ENCODE peak calls at places on chromosomes 16 and 17, in nine cellular contexts. One of them, this sample, is unnamed.

GRCh38 chr16:23072084-23072599 is 77.1 kb downstream of the USP31 start:
- DNase-seq in GM10248: no peak
- DNase-seq in glutamatergic neuron: no peak
- DNase-seq in astrocyte of the spinal cord: peak
- DNase-seq in thoracic aorta: peak
- DNase-seq in D721Med: no peak
- DNase-seq in breast epithelium: peak
- DNase-seq in AG04450: peak
- DNase-seq in AG09319: no peak
- DNase-seq in this sample: peak

GRCh38 chr16:83651871-83652270 is 155.9 kb upstream of the HSBP1 start:
- DNase-seq in GM10248: no peak
- DNase-seq in glutamatergic neuron: no peak
- DNase-seq in astrocyte of the spinal cord: no peak
- DNase-seq in thoracic aorta: no peak
- DNase-seq in D721Med: no peak
- DNase-seq in breast epithelium: no peak
- DNase-seq in AG04450: no peak
- DNase-seq in AG09319: no peak
- DNase-seq in this sample: no peak

GRCh38 chr16:15907863-15908478 is 19.6 kb upstream of the CEP20 start:
- DNase-seq in GM10248: peak
- DNase-seq in glutamatergic neuron: no peak
- DNase-seq in astrocyte of the spinal cord: peak
- DNase-seq in thoracic aorta: no peak
- DNase-seq in D721Med: no peak
- DNase-seq in breast epithelium: no peak
- DNase-seq in AG04450: no peak
- DNase-seq in AG09319: no peak
- DNase-seq in this sample: peak

GRCh38 chr16:48441106-48441505 is 55.9 kb upstream of the SIAH1 start:
- DNase-seq in GM10248: no peak
- DNase-seq in glutamatergic neuron: no peak
- DNase-seq in astrocyte of the spinal cord: no peak
- DNase-seq in thoracic aorta: no peak
- DNase-seq in D721Med: no peak
- DNase-seq in breast epithelium: no peak
- DNase-seq in AG04450: no peak
- DNase-seq in AG09319: no peak
- DNase-seq in this sample: no peak

GRCh38 chr17:40953876-40954275 is 12.9 kb downstream of the KRT39 start:
- DNase-seq in GM10248: no peak
- DNase-seq in glutamatergic neuron: no peak
- DNase-seq in astrocyte of the spinal cord: peak
- DNase-seq in thoracic aorta: no peak
- DNase-seq in D721Med: no peak
- DNase-seq in breast epithelium: peak
- DNase-seq in AG04450: peak
- DNase-seq in AG09319: peak
- DNase-seq in this sample: peak

GRCh38 chr16:69327585-69328310 is 2.6 kb downstream of the PDF start:
- DNase-seq in GM10248: no peak
- DNase-seq in glutamatergic neuron: no peak
- DNase-seq in astrocyte of the spinal cord: no peak
- DNase-seq in thoracic aorta: no peak
- DNase-seq in D721Med: no peak
- DNase-seq in breast epithelium: no peak
- DNase-seq in AG04450: no peak
- DNase-seq in AG09319: no peak
- DNase-seq in this sample: no peak

GRCh38 chr16:67052399-67052798 is 23.4 kb downstream of the CBFB start:
- DNase-seq in GM10248: no peak
- DNase-seq in glutamatergic neuron: no peak
- DNase-seq in astrocyte of the spinal cord: no peak
- DNase-seq in thoracic aorta: no peak
- DNase-seq in D721Med: no peak
- DNase-seq in breast epithelium: no peak
- DNase-seq in AG04450: no peak
- DNase-seq in AG09319: no peak
- DNase-seq in this sample: no peak

GRCh38 chr16:89422905-89423630 is 67.3 kb downstream of the ANKRD11 start:
- DNase-seq in GM10248: peak
- DNase-seq in glutamatergic neuron: no peak
- DNase-seq in astrocyte of the spinal cord: peak
- DNase-seq in thoracic aorta: no peak
- DNase-seq in D721Med: no peak
- DNase-seq in breast epithelium: no peak
- DNase-seq in AG04450: no peak
- DNase-seq in AG09319: no peak
- DNase-seq in this sample: peak

GRCh38 chr17:65078441-65079160 is 22.1 kb upstream of the GNA13 start:
- DNase-seq in GM10248: no peak
- DNase-seq in glutamatergic neuron: no peak
- DNase-seq in astrocyte of the spinal cord: peak
- DNase-seq in thoracic aorta: no peak
- DNase-seq in D721Med: no peak
- DNase-seq in breast epithelium: no peak
- DNase-seq in AG04450: no peak
- DNase-seq in AG09319: no peak
- DNase-seq in this sample: peak

GRCh38 chr17:30436729-30437128 is 40.5 kb upstream of the GOSR1 start:
- DNase-seq in GM10248: no peak
- DNase-seq in glutamatergic neuron: no peak
- DNase-seq in astrocyte of the spinal cord: no peak
- DNase-seq in thoracic aorta: no peak
- DNase-seq in D721Med: no peak
- DNase-seq in breast epithelium: no peak
- DNase-seq in AG04450: no peak
- DNase-seq in AG09319: no peak
- DNase-seq in this sample: no peak

GRCh38 chr17:77962349-77962748 is 3.8 kb downstream of the TNRC6C start:
- DNase-seq in GM10248: no peak
- DNase-seq in glutamatergic neuron: no peak
- DNase-seq in astrocyte of the spinal cord: no peak
- DNase-seq in thoracic aorta: no peak
- DNase-seq in D721Med: no peak
- DNase-seq in breast epithelium: no peak
- DNase-seq in AG04450: no peak
- DNase-seq in AG09319: no peak
- DNase-seq in this sample: no peak

GRCh38 chr16:71467810-71468209 is 5.8 kb upstream of the ZNF23 start:
- DNase-seq in GM10248: peak
- DNase-seq in glutamatergic neuron: no peak
- DNase-seq in astrocyte of the spinal cord: peak
- DNase-seq in thoracic aorta: no peak
- DNase-seq in D721Med: no peak
- DNase-seq in breast epithelium: no peak
- DNase-seq in AG04450: no peak
- DNase-seq in AG09319: no peak
- DNase-seq in this sample: no peak

GRCh38 chr17:71379512-71379911 is 741.3 kb upstream of the SOX9 start:
- DNase-seq in GM10248: no peak
- DNase-seq in glutamatergic neuron: no peak
- DNase-seq in astrocyte of the spinal cord: no peak
- DNase-seq in thoracic aorta: no peak
- DNase-seq in D721Med: no peak
- DNase-seq in breast epithelium: no peak
- DNase-seq in AG04450: no peak
- DNase-seq in AG09319: no peak
- DNase-seq in this sample: no peak

GRCh38 chr17:82614095-82614631 is 34.1 kb downstream of the WDR45B start:
- DNase-seq in GM10248: no peak
- DNase-seq in glutamatergic neuron: no peak
- DNase-seq in astrocyte of the spinal cord: no peak
- DNase-seq in thoracic aorta: no peak
- DNase-seq in D721Med: no peak
- DNase-seq in breast epithelium: no peak
- DNase-seq in AG04450: no peak
- DNase-seq in AG09319: no peak
- DNase-seq in this sample: no peak

GRCh38 chr17:48854774-48855476 is 24.1 kb downstream of the CALCOCO2 start:
- DNase-seq in GM10248: no peak
- DNase-seq in glutamatergic neuron: no peak
- DNase-seq in astrocyte of the spinal cord: no peak
- DNase-seq in thoracic aorta: no peak
- DNase-seq in D721Med: no peak
- DNase-seq in breast epithelium: no peak
- DNase-seq in AG04450: no peak
- DNase-seq in AG09319: no peak
- DNase-seq in this sample: no peak

GRCh38 chr17:48856122-48856821 is 25.4 kb downstream of the CALCOCO2 start:
- DNase-seq in GM10248: no peak
- DNase-seq in glutamatergic neuron: no peak
- DNase-seq in astrocyte of the spinal cord: no peak
- DNase-seq in thoracic aorta: no peak
- DNase-seq in D721Med: no peak
- DNase-seq in breast epithelium: no peak
- DNase-seq in AG04450: no peak
- DNase-seq in AG09319: no peak
- DNase-seq in this sample: no peak

GRCh38 chr17:48860034-48860433 is 29.2 kb downstream of the CALCOCO2 start:
- DNase-seq in GM10248: no peak
- DNase-seq in glutamatergic neuron: no peak
- DNase-seq in astrocyte of the spinal cord: no peak
- DNase-seq in thoracic aorta: no peak
- DNase-seq in D721Med: no peak
- DNase-seq in breast epithelium: no peak
- DNase-seq in AG04450: no peak
- DNase-seq in AG09319: no peak
- DNase-seq in this sample: no peak
- TF ChIP-seq CTCF in GM10248: no peak
- TF ChIP-seq CTCF in glutamatergic neuron: peak
- TF ChIP-seq CTCF in astrocyte of the spinal cord: peak
- TF ChIP-seq CTCF in thoracic aorta: no peak
- TF ChIP-seq CTCF in D721Med: no peak
- TF ChIP-seq CTCF in breast epithelium: no peak
- TF ChIP-seq CTCF in AG04450: peak
- TF ChIP-seq CTCF in AG09319: no peak
- TF ChIP-seq CTCF in this sample: peak

DNA sequence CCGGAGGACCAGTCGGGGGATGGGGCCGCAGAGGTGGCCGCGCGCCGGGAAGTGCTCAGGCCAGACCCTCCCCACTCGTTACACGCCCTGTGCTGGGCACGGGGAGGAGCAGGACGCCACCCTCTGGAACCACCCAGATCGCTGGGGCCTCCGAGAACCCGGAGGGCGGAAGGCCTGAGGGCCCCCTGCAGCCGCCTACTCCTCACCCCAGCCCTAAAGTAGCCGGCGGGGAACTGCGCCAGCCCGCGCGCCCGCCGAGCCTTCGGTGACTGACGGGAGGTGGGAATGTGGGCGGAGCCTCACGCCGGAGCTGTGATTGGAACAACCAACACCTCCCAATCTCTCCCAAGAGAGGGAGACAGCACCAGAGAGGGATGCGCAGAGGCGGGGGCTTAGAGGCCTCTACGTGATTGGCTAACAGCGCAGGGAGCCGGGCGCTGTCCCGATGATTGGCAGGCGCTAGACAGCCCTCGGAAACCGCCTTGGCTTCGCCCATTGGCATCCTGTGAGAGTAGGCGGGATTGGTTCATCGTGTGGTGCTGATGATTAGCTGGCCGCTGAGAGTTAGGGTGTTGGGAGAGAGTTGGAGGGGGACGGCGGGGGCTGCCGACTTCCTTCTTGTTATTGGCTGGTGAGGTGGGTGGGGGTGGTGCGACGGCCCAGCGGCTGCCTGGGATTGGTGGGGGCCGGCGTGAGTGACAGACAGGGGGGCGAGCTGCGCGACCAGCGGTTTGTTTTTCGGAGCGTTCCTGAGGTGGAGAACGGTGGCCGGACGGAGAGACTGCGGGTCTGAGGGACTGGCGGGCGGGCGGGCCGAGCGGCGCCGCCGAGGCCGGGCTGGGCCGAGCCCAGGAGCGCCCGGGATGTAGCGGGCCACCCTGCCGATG is at the start of gene MAP3K3:
- DNase-seq in GM10248: peak
- DNase-seq in glutamatergic neuron: peak
- DNase-seq in astrocyte of the spinal cord: peak
- DNase-seq in thoracic aorta: peak
- DNase-seq in D721Med: peak
- DNase-seq in breast epithelium: peak
- DNase-seq in AG04450: peak
- DNase-seq in AG09319: peak
- DNase-seq in this sample: peak
- TF ChIP-seq CTCF in GM10248: peak
- TF ChIP-seq CTCF in glutamatergic neuron: no peak
- TF ChIP-seq CTCF in astrocyte of the spinal cord: peak
- TF ChIP-seq CTCF in thoracic aorta: no peak
- TF ChIP-seq CTCF in D721Med: no peak
- TF ChIP-seq CTCF in breast epithelium: no peak
- TF ChIP-seq CTCF in AG04450: peak
- TF ChIP-seq CTCF in AG09319: no peak
- TF ChIP-seq CTCF in this sample: peak

GRCh38 chr16:14109782-14110727 is 38.9 kb downstream of the MRTFB start:
- DNase-seq in GM10248: no peak
- DNase-seq in glutamatergic neuron: no peak
- DNase-seq in astrocyte of the spinal cord: no peak
- DNase-seq in thoracic aorta: no peak
- DNase-seq in D721Med: no peak
- DNase-seq in breast epithelium: no peak
- DNase-seq in AG04450: no peak
- DNase-seq in AG09319: no peak
- DNase-seq in this sample: no peak

GRCh38 chr16:14113344-14113743 is 42.2 kb downstream of the MRTFB start:
- DNase-seq in GM10248: no peak
- DNase-seq in glutamatergic neuron: no peak
- DNase-seq in astrocyte of the spinal cord: no peak
- DNase-seq in thoracic aorta: no peak
- DNase-seq in D721Med: no peak
- DNase-seq in breast epithelium: no peak
- DNase-seq in AG04450: no peak
- DNase-seq in AG09319: no peak
- DNase-seq in this sample: no peak

GRCh38 chr16:14110728-14111251 is 39.7 kb downstream of the MRTFB start:
- DNase-seq in GM10248: no peak
- DNase-seq in glutamatergic neuron: no peak
- DNase-seq in astrocyte of the spinal cord: no peak
- DNase-seq in thoracic aorta: no peak
- DNase-seq in D721Med: no peak
- DNase-seq in breast epithelium: no peak
- DNase-seq in AG04450: no peak
- DNase-seq in AG09319: no peak
- DNase-seq in this sample: no peak

GRCh38 chr16:14111713-14112538 is 40.8 kb downstream of the MRTFB start:
- DNase-seq in GM10248: no peak
- DNase-seq in glutamatergic neuron: no peak
- DNase-seq in astrocyte of the spinal cord: no peak
- DNase-seq in thoracic aorta: no peak
- DNase-seq in D721Med: no peak
- DNase-seq in breast epithelium: peak
- DNase-seq in AG04450: no peak
- DNase-seq in AG09319: no peak
- DNase-seq in this sample: peak

GRCh38 chr16:14112539-14112856 is 41.4 kb downstream of the MRTFB start:
- DNase-seq in GM10248: no peak
- DNase-seq in glutamatergic neuron: no peak
- DNase-seq in astrocyte of the spinal cord: no peak
- DNase-seq in thoracic aorta: no peak
- DNase-seq in D721Med: no peak
- DNase-seq in breast epithelium: no peak
- DNase-seq in AG04450: no peak
- DNase-seq in AG09319: no peak
- DNase-seq in this sample: no peak
- TF ChIP-seq CTCF in GM10248: no peak
- TF ChIP-seq CTCF in glutamatergic neuron: no peak
- TF ChIP-seq CTCF in astrocyte of the spinal cord: no peak
- TF ChIP-seq CTCF in thoracic aorta: no peak
- TF ChIP-seq CTCF in D721Med: no peak
- TF ChIP-seq CTCF in breast epithelium: no peak
- TF ChIP-seq CTCF in AG04450: no peak
- TF ChIP-seq CTCF in AG09319: no peak
- TF ChIP-seq CTCF in this sample: no peak

GRCh38 chr16:54942353-54942943 is 11.8 kb downstream of the IRX5 start:
- DNase-seq in GM10248: no peak
- DNase-seq in glutamatergic neuron: no peak
- DNase-seq in astrocyte of the spinal cord: no peak
- DNase-seq in thoracic aorta: no peak
- DNase-seq in D721Med: no peak
- DNase-seq in breast epithelium: no peak
- DNase-seq in AG04450: no peak
- DNase-seq in AG09319: no peak
- DNase-seq in this sample: no peak
- TF ChIP-seq CTCF in GM10248: no peak
- TF ChIP-seq CTCF in glutamatergic neuron: no peak
- TF ChIP-seq CTCF in astrocyte of the spinal cord: no peak
- TF ChIP-seq CTCF in thoracic aorta: no peak
- TF ChIP-seq CTCF in D721Med: no peak
- TF ChIP-seq CTCF in breast epithelium: no peak
- TF ChIP-seq CTCF in AG04450: no peak
- TF ChIP-seq CTCF in AG09319: no peak
- TF ChIP-seq CTCF in this sample: no peak